ENCODE peak calls at places on chromosomes 11 and 22, in four cellular contexts. One of them, this sample, is unnamed.
A peak's percentile ranks its signal among the peaks of the same experiment; 100 is the strongest.

GRCh38 chr11:12893787-12894672 is 115.1 kb upstream of the RASSF10 start:
- DNase-seq in WTC11: peak; percentile 84
- DNase-seq in K562: peak; percentile 63
- DNase-seq in GM12878: no peak
- DNase-seq in this sample: peak; percentile 62

GRCh38 chr11:73645570-73645969 is 811 bp upstream of the PLEKHB1 start:
- DNase-seq in WTC11: no peak
- DNase-seq in K562: no peak
- DNase-seq in GM12878: no peak
- DNase-seq in this sample: no peak

GRCh38 chr22:50184004-50184461 is 1.7 kb upstream of the TRABD start:
- DNase-seq in WTC11: no peak
- DNase-seq in K562: no peak
- DNase-seq in GM12878: no peak
- DNase-seq in this sample: no peak

GRCh38 chr22:35258144-35258988 is 1.1 kb downstream of the HMGXB4 start:
- DNase-seq in WTC11: peak; percentile 34
- DNase-seq in K562: peak; percentile 12
- DNase-seq in GM12878: no peak
- DNase-seq in this sample: peak; percentile 48

GRCh38 chr11:69089258-69089657 is 40.5 kb downstream of the TPCN2 start:
- DNase-seq in WTC11: no peak
- DNase-seq in K562: no peak
- DNase-seq in GM12878: no peak
- DNase-seq in this sample: no peak

GRCh38 chr11:2778630-2779498 is 79.1 kb upstream of the KCNQ1OT1 start:
- DNase-seq in WTC11: peak; percentile 9
- DNase-seq in K562: peak; percentile 85
- DNase-seq in GM12878: no peak
- DNase-seq in this sample: peak; percentile 93

GRCh38 chr11:79147731-79148130 is 293.1 kb downstream of the TENM4 start:
- DNase-seq in WTC11: no peak
- DNase-seq in K562: no peak
- DNase-seq in GM12878: no peak
- DNase-seq in this sample: no peak

GRCh38 chr22:46857142-46857825 is 94.8 kb downstream of the TBC1D22A start:
- DNase-seq in WTC11: no peak
- DNase-seq in K562: no peak
- DNase-seq in GM12878: no peak
- DNase-seq in this sample: no peak

GRCh38 chr22:38982008-38982927 is at the start of gene APOBEC3B:
- DNase-seq in WTC11: no peak
- DNase-seq in K562: peak; percentile 77
- DNase-seq in GM12878: peak; percentile 85
- DNase-seq in this sample: no peak

GRCh38 chr22:43945632-43946390 is 9.4 kb upstream of the SAMM50 start:
- DNase-seq in WTC11: peak; percentile 75
- DNase-seq in K562: peak; percentile 71
- DNase-seq in GM12878: no peak
- DNase-seq in this sample: peak; percentile 79

GRCh38 chr11:109140857-109141515 is 281.0 kb upstream of the C11orf87 start:
- DNase-seq in WTC11: no peak
- DNase-seq in K562: no peak
- DNase-seq in GM12878: no peak
- DNase-seq in this sample: no peak

GRCh38 chr22:44889233-44889878 is 120.4 kb downstream of the PHF21B start:
- DNase-seq in WTC11: no peak
- DNase-seq in K562: peak; percentile 61
- DNase-seq in GM12878: no peak
- DNase-seq in this sample: peak; percentile 62

GRCh38 chr22:21632237-21632895 is at the start of gene CCDC116:
- DNase-seq in WTC11: peak; percentile 76
- DNase-seq in K562: peak; percentile 99
- DNase-seq in GM12878: no peak
- DNase-seq in this sample: peak; percentile 63

GRCh38 chr11:101470881-101471535 is 112.8 kb downstream of the TRPC6 start:
- DNase-seq in WTC11: no peak
- DNase-seq in K562: no peak
- DNase-seq in GM12878: no peak
- DNase-seq in this sample: no peak

GRCh38 chr11:17574141-17574798 is 27.2 kb downstream of the OTOG start:
- DNase-seq in WTC11: peak; percentile 7
- DNase-seq in K562: no peak
- DNase-seq in GM12878: no peak
- DNase-seq in this sample: no peak

GRCh38 chr11:3134218-3134621 is 30.9 kb downstream of the OSBPL5 start:
- DNase-seq in WTC11: peak; percentile 6
- DNase-seq in K562: no peak
- DNase-seq in GM12878: no peak
- DNase-seq in this sample: no peak

GRCh38 chr11:92225206-92225562 is 566 bp downstream of the FAT3 start:
- DNase-seq in WTC11: no peak
- DNase-seq in K562: no peak
- DNase-seq in GM12878: no peak
- DNase-seq in this sample: no peak

GRCh38 chr11:121416909-121417567 is 35.1 kb upstream of the SORL1 start:
- DNase-seq in WTC11: no peak
- DNase-seq in K562: no peak
- DNase-seq in GM12878: peak; percentile 92
- DNase-seq in this sample: no peak

GRCh38 chr22:43273902-43274484 is 69.2 kb downstream of the SCUBE1 start:
- DNase-seq in WTC11: peak; percentile 70
- DNase-seq in K562: peak; percentile 64
- DNase-seq in GM12878: peak; percentile 13
- DNase-seq in this sample: peak; percentile 78

GRCh38 chr11:78061088-78061920 is 2.4 kb upstream of the THRSP start:
- DNase-seq in WTC11: no peak
- DNase-seq in K562: no peak
- DNase-seq in GM12878: no peak
- DNase-seq in this sample: peak; percentile 41

GRCh38 chr11:32890843-32891656 is 1.6 kb upstream of the QSER1 start:
- DNase-seq in WTC11: peak; percentile 46
- DNase-seq in K562: no peak
- DNase-seq in GM12878: no peak
- DNase-seq in this sample: no peak

GRCh38 chr11:38208951-38209350 is 1610.9 kb upstream of the RAG2 start:
- DNase-seq in WTC11: no peak
- DNase-seq in K562: no peak
- DNase-seq in GM12878: no peak
- DNase-seq in this sample: no peak

GRCh38 chr11:10728154-10728553 is 22.9 kb upstream of the CTR9 start:
- DNase-seq in WTC11: no peak
- DNase-seq in K562: no peak
- DNase-seq in GM12878: no peak
- DNase-seq in this sample: no peak

GRCh38 chr22:45671051-45671782 is 417 bp upstream of the ATXN10 start:
- DNase-seq in WTC11: peak; percentile 90
- DNase-seq in K562: no peak
- DNase-seq in GM12878: no peak
- DNase-seq in this sample: peak; percentile 94

GRCh38 chr11:26947904-26948639 is 45.8 kb upstream of the FIBIN start:
- DNase-seq in WTC11: no peak
- DNase-seq in K562: no peak
- DNase-seq in GM12878: no peak
- DNase-seq in this sample: no peak

GRCh38 chr11:117572129-117572528 is 224.9 kb downstream of the DSCAML1 start:
- DNase-seq in WTC11: peak; percentile 2
- DNase-seq in K562: no peak
- DNase-seq in GM12878: no peak
- DNase-seq in this sample: no peak

GRCh38 chr11:110777765-110778164 is 65.5 kb upstream of the ARHGAP20 start:
- DNase-seq in WTC11: no peak
- DNase-seq in K562: no peak
- DNase-seq in GM12878: peak; percentile 24
- DNase-seq in this sample: no peak

GRCh38 chr11:36425593-36426206 is 84.4 kb downstream of the TRAF6 start:
- DNase-seq in WTC11: no peak
- DNase-seq in K562: no peak
- DNase-seq in GM12878: no peak
- DNase-seq in this sample: no peak

GRCh38 chr11:1532606-1533341 is 39.3 kb downstream of the DUSP8 start:
- DNase-seq in WTC11: no peak
- DNase-seq in K562: no peak
- DNase-seq in GM12878: no peak
- DNase-seq in this sample: no peak

GRCh38 chr11:134228625-134229024 is 4.2 kb downstream of the VPS26B start:
- DNase-seq in WTC11: no peak
- DNase-seq in K562: no peak
- DNase-seq in GM12878: peak; percentile 83
- DNase-seq in this sample: no peak
- TF ChIP-seq USF1 in WTC11: no peak
- TF ChIP-seq USF1 in K562: no peak
- TF ChIP-seq USF1 in GM12878: no peak
- TF ChIP-seq USF1 in this sample: no peak

GRCh38 chr11:112518371-112518770 is 257.7 kb upstream of the PLET1 start:
- DNase-seq in WTC11: no peak
- DNase-seq in K562: no peak
- DNase-seq in GM12878: no peak
- DNase-seq in this sample: no peak
- TF ChIP-seq USF1 in WTC11: no peak
- TF ChIP-seq USF1 in K562: no peak
- TF ChIP-seq USF1 in GM12878: no peak
- TF ChIP-seq USF1 in this sample: no peak

GRCh38 chr11:86912238-86912637 is 43.0 kb downstream of the FZD4 start:
- DNase-seq in WTC11: no peak
- DNase-seq in K562: no peak
- DNase-seq in GM12878: no peak
- DNase-seq in this sample: no peak

GRCh38 chr11:86914836-86915519 is 40.2 kb downstream of the FZD4 start:
- DNase-seq in WTC11: no peak
- DNase-seq in K562: no peak
- DNase-seq in GM12878: no peak
- DNase-seq in this sample: no peak

GRCh38 chr11:86905252-86905651 is 49.9 kb downstream of the FZD4 start:
- DNase-seq in WTC11: no peak
- DNase-seq in K562: no peak
- DNase-seq in GM12878: no peak
- DNase-seq in this sample: no peak

GRCh38 chr11:86906198-86906597 is 49.0 kb downstream of the FZD4 start:
- DNase-seq in WTC11: no peak
- DNase-seq in K562: no peak
- DNase-seq in GM12878: no peak
- DNase-seq in this sample: no peak

DNA sequence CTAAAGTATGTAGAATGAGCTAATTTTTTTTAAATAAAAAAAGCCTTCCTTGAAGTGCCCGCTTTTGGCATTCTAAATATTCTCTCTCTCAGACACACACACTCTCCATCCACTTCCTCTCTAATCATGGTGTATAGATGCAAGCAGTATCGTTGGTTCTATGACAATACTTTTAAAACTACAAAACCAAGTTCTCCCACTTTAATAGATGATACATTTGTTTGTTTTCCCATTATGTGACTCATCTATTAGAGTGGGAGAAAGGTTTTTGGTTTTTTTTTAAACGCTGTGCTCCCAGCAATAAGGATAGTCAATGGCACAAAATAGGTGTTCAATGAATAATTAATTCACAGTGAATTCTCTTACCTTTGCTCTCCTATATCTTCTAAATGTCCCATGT is 44.6 kb downstream of the FZD4 start:
- DNase-seq in WTC11: no peak
- DNase-seq in K562: no peak
- DNase-seq in GM12878: no peak
- DNase-seq in this sample: no peak
- TF ChIP-seq USF1 in WTC11: no peak
- TF ChIP-seq USF1 in K562: no peak
- TF ChIP-seq USF1 in GM12878: no peak
- TF ChIP-seq USF1 in this sample: no peak

DNA sequence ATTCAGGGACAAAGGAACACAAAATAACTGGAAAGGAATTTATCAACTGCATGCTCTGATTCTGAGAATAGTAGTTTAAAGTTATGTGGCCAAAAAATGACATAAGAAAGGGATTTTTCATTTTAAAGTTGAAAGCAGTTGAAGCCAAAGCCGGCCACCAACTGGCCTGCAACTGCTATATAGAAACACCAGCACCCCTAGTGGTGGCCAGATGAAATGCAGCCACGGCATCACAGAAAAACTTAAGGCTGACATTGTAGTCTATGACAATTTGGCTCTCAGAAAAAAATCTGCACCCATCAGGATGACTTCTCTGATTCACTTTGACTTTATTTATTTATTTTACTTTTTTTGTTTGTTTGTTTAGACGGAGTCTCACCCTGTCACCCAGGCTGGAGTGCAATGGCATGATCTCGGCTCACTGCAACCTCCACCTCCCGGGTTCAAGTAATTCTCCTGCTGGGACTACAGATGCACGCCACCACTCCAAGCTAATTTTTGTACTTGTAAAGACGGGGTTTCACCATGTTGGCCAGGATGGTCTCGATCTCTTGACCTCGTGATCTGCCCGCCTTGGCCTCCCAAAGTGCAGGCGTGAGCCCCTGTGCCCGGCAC is 59.2 kb downstream of the SLC35F2 start:
- DNase-seq in WTC11: peak; percentile 78
- DNase-seq in K562: peak; percentile 67
- DNase-seq in GM12878: peak; percentile 12
- DNase-seq in this sample: peak; percentile 60
- TF ChIP-seq USF1 in WTC11: no peak
- TF ChIP-seq USF1 in K562: no peak
- TF ChIP-seq USF1 in GM12878: no peak
- TF ChIP-seq USF1 in this sample: no peak

This sample was measured in SK-N-SH.